ENCODE peak calls at places on chromosome X, in nine cellular contexts. W is upper lobe of right lung, U is PC-9, O is Peyer's patch, J is colonic mucosa, S is K562, R is brain microvascular endothelial cell, G is ovary, F is pancreas. N is an unnamed sample.

GRCh38 chrX:25206761-25207160 is 191.0 kb upstream of the ARX start:
- DNase-seq in S (no peak), O (no peak), F (no peak), W (no peak), J (no peak), R (no peak), G (no peak), U (no peak), N (no peak)

GRCh38 chrX:23902419-23902818 is 5.3 kb downstream of the APOO start:
- DNase-seq in O (no peak), F (no peak), R (peak; percentile 50), W (no peak), U (no peak), S (peak; percentile 11), G (no peak), J (no peak), N (no peak)

GRCh38 chrX:133980832-133981588 is 4.4 kb downstream of the GPC3 start:
- DNase-seq in O (no peak), R (no peak), G (no peak), W (no peak), S (no peak), J (no peak), U (no peak), F (no peak), N (no peak)

GRCh38 chrX:111519215-111519614 is 7.8 kb downstream of the SERTM2 start:
- DNase-seq in F (no peak), R (peak; percentile 2), O (no peak), G (no peak), S (no peak), J (no peak), W (no peak), U (no peak), N (no peak)

GRCh38 chrX:153814591-153815315 is 15.6 kb downstream of the PDZD4 start:
- DNase-seq in F (no peak), S (no peak), G (no peak), U (no peak), O (no peak), J (no peak), W (no peak), R (no peak), N (no peak)

GRCh38 chrX:51614353-51614752 is 4.4 kb downstream of the CENPVL3 start:
- DNase-seq in S (peak; percentile 26), W (no peak), G (no peak), F (no peak), U (no peak), R (peak; percentile 15), J (no peak), O (no peak), N (no peak)

GRCh38 chrX:129529685-129530281 is 6.5 kb upstream of the SMARCA1 start:
- DNase-seq in W (no peak), O (no peak), U (no peak), F (no peak), S (no peak), J (no peak), R (no peak), G (no peak), N (no peak)

GRCh38 chrX:40068048-40068447 is 29.7 kb downstream of the BCOR start:
- DNase-seq in U (no peak), R (no peak), G (no peak), F (no peak), J (no peak), W (no peak), S (no peak), O (no peak), N (no peak)

GRCh38 chrX:72568406-72569092 is 4.1 kb downstream of the HDAC8 start:
- DNase-seq in G (no peak), O (no peak), S (no peak), R (peak; percentile 56), J (no peak), W (no peak), U (no peak), F (no peak), N (no peak)

GRCh38 chrX:40651620-40652223 is 4.4 kb upstream of the CXorf38 start:
- DNase-seq in S (peak; percentile 23), J (peak; percentile 78), F (no peak), U (peak; percentile 31), W (no peak), G (peak; percentile 80), R (peak; percentile 61), O (peak; percentile 90), N (no peak)

GRCh38 chrX:136210806-136211205 is 40.4 kb downstream of the MAP7D3 start:
- DNase-seq in R (no peak), J (no peak), O (no peak), G (no peak), W (no peak), F (no peak), S (no peak), U (no peak), N (no peak)

GRCh38 chrX:3468031-3468430 is 121.6 kb upstream of the MXRA5 start:
- DNase-seq in U (no peak), J (no peak), O (no peak), G (no peak), F (no peak), W (no peak), R (no peak), S (no peak), N (no peak)

GRCh38 chrX:40011483-40012038 is 86.2 kb downstream of the BCOR start:
- DNase-seq in U (no peak), W (no peak), O (no peak), S (no peak), J (no peak), F (no peak), G (peak; percentile 20), R (no peak), N (no peak)

GRCh38 chrX:39809326-39809725 is 288.4 kb downstream of the BCOR start:
- DNase-seq in U (no peak), F (no peak), S (no peak), G (no peak), R (peak; percentile 34), O (no peak), W (no peak), J (no peak), N (no peak)

DNA sequence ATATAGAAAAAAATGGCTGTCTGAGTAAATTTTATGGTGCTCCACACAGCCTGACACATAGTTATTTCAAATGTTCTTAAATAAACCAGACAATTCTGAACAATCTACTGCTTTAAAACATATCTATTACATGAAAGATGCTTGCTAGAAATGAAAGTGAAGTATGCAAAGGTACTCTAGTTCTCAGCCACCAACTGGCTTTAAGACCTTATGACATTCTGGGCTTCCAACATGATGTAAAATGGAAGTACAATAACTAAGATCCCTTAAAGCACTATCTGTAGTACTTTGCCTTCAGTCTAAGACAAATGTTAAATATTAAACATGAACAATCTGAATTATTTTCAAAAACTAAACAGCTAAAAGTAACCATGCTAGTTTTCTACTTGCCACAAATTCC is 17.3 kb downstream of the HUWE1 start:
- DNase-seq in F (no peak), U (no peak), S (no peak), J (no peak), W (no peak), G (no peak), O (no peak), R (no peak), N (no peak)
- H3K36me3 ChIP-seq in F (no peaks in the 10 kb centered on the region), U (no peaks in the 10 kb centered on the region), S (peaks cover 67% of the 10 kb centered on the region), J (no peaks in the 10 kb centered on the region), W (peaks cover 32% of the 10 kb centered on the region), G (no peaks in the 10 kb centered on the region), O (no peaks in the 10 kb centered on the region), R (peaks cover 2% of the 10 kb centered on the region), N (peaks cover 34% of the 10 kb centered on the region)

GRCh38 chrX:17773221-17773876 is 36.1 kb downstream of the SCML1 start:
- DNase-seq in W (no peak), F (no peak), R (no peak), J (no peak), S (no peak), O (no peak), G (no peak), U (no peak), N (no peak)

GRCh38 chrX:17774053-17774452 is 36.8 kb downstream of the SCML1 start:
- DNase-seq in J (no peak), U (no peak), W (no peak), O (no peak), R (no peak), F (no peak), G (no peak), S (no peak), N (no peak)

GRCh38 chrX:17779434-17779833 is 42.1 kb downstream of the SCML1 start:
- DNase-seq in G (no peak), S (no peak), U (no peak), J (no peak), F (no peak), R (no peak), W (no peak), O (no peak), N (no peak)

DNA sequence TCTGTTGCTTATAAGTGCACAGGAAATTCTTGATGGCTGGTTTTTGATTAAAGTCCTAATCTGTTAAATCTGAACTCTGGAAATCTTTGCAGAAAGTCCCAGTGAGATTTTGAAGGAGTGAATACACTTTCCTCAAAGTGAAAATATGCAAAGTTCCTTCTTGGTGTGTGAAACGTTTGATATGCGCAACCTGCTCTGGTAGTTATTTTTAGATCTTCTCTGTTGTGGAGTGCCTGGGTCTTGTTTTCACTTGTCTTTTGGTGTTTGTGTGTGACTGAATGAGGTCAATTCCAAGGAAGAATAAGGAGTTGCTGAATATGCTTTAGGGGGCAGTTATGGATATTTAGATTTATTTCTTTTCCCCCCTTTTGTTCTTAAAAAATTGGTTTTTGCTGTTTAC is 41.7 kb downstream of the SCML1 start:
- DNase-seq in O (no peak), F (no peak), R (no peak), U (no peak), W (no peak), J (no peak), G (no peak), S (no peak), N (no peak)
- H3K27ac ChIP-seq in O (no peak overlapping the region), F (no peak overlapping the region), R (no peak overlapping the region), U (no peak overlapping the region), W (no peak overlapping the region), J (no peak overlapping the region), G (no peak overlapping the region), S (no peak overlapping the region), N (no peak overlapping the region)

DNA sequence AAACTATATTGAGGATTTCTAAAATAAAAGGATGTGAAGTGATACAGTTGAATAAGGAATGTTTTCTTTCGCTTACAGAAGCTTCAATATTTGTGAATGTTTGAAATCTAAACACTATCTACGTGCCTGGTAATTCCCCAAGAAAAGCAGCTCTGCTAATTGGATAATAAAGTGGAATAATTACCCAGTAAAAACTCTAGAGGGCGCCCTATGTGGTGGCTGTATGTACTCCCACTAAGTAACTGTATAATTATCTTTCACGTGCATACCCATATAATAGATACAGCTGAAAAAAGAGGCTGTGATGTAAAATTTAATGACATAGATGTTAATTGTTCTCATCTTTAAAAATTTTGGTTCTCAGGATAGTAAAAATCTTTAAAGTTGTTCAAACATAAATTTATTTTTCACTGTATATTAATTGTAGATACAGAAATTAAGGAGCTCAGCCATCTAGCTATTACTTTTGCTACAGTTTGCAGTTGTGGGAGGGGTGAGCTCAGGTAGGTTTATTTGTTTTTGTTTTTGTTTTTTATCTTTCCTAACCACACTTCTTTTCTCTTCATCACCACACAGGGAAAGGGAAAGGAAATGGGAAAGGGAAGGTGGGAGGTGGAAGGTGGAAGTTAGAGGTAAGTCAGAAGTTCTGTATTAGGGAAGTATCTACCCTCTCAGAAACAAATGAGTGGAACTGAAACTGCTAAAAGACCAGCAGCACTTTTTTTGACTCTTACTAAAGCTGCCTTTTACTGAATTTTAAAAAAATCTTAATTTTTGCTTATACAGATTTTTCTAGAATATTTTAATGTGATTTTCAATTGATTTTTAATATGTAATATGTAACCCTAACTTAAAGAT is 151.7 kb upstream of the RPS6KA6 start:
- DNase-seq in J (no peak), G (no peak), U (no peak), F (no peak), R (no peak), S (peak; percentile 8), W (no peak), O (no peak), N (no peak)
- TF ChIP-seq CTCF in J (peak; percentile 66), G (no peak), U (peak; percentile 75), F (peak; percentile 30), R (peak; percentile 40), S (no peak), W (peak; percentile 59), O (peak; percentile 40), N (peak; percentile 31)

GRCh38 chrX:101347859-101348451 is 587 bp downstream of the TIMM8A start:
- DNase-seq in W (no peak), O (no peak), G (no peak), R (no peak), U (no peak), S (peak; percentile 61), J (no peak), F (no peak), N (no peak)
- H3K36me3 ChIP-seq in W (no peaks in the 10 kb centered on the region), O (no peaks in the 10 kb centered on the region), G (no peaks in the 10 kb centered on the region), R (no peaks in the 10 kb centered on the region), U (peaks cover 4% of the 10 kb centered on the region), S (peaks cover 50% of the 10 kb centered on the region), J (no peaks in the 10 kb centered on the region), F (no peaks in the 10 kb centered on the region), N (no peaks in the 10 kb centered on the region)

N was measured in heart left ventricle.